ENCODE peak calls at places on chromosomes 7 and 10, in seven cellular contexts. P, M, C, T, V, G and X are unnamed samples.

GRCh38 chr10:90817173-90817889 is 40.5 kb downstream of the HTR7 start:
- ATAC-seq in C (no peak), P (no peak), G (no peak), T (no peak), V (no peak), M (no peak), X (no peak)

GRCh38 chr10:117496031-117496430 is 46.5 kb upstream of the EMX2 start:
- ATAC-seq in M (no peak), C (no peak), P (no peak), V (no peak), G (no peak), T (no peak), X (no peak)

GRCh38 chr7:121810831-121811494 is 62.0 kb upstream of the PTPRZ1 start:
- ATAC-seq in G (no peak), P (no peak), C (no peak), M (no peak), V (no peak), T (no peak), X (no peak)

GRCh38 chr10:20856484-20856883 is 40.6 kb downstream of the NEBL start:
- ATAC-seq in M (no peak), C (no peak), V (no peak), T (no peak), P (no peak), G (no peak), X (no peak)

GRCh38 chr10:70613941-70614340 is 11.4 kb upstream of the PRF1 start:
- ATAC-seq in V (peak; percentile 31), M (no peak), T (no peak), G (no peak), P (no peak), C (no peak), X (no peak)

GRCh38 chr7:620052-620451 is 100.4 kb upstream of the PDGFA start:
- ATAC-seq in P (peak; percentile 54), M (no peak), C (no peak), G (no peak), V (no peak), T (peak; percentile 67), X (no peak)

GRCh38 chr7:100952641-100953040 is 3.3 kb downstream of the MUC3A start:
- ATAC-seq in C (no peak), T (no peak), V (no peak), G (no peak), M (no peak), P (no peak), X (no peak)

GRCh38 chr7:2505401-2505800 is 14.2 kb upstream of the LFNG start:
- ATAC-seq in P (no peak), V (no peak), G (no peak), T (no peak), M (no peak), C (no peak), X (no peak)

GRCh38 chr7:117145952-117146475 is 176.8 kb downstream of the WNT2 start:
- ATAC-seq in P (peak; percentile 51), G (no peak), M (peak; percentile 34), V (no peak), T (peak; percentile 45), C (no peak), X (no peak)

GRCh38 chr7:94949532-94949931 is 42.1 kb downstream of the PPP1R9A start:
- ATAC-seq in C (no peak), M (peak; percentile 34), G (no peak), T (no peak), P (no peak), V (no peak), X (no peak)

GRCh38 chr10:116287906-116288501 is 15.0 kb upstream of the GFRA1 start:
- ATAC-seq in G (peak; percentile 54), C (peak; percentile 75), P (no peak), T (peak; percentile 67), V (peak; percentile 62), M (peak; percentile 54), X (no peak)

GRCh38 chr7:7548407-7548806 is 12.7 kb upstream of the COL28A1 start:
- ATAC-seq in T (no peak), M (no peak), P (no peak), G (no peak), V (no peak), C (no peak), X (no peak)

GRCh38 chr10:75929630-75930161 is 498.3 kb downstream of the LRMDA start:
- ATAC-seq in C (no peak), G (no peak), T (no peak), V (no peak), P (no peak), M (no peak), X (no peak)

GRCh38 chr10:110865804-110866482 is 5.8 kb upstream of the PDCD4 start:
- ATAC-seq in M (peak; percentile 51), V (peak; percentile 36), C (peak; percentile 68), T (peak; percentile 4), P (no peak), G (peak; percentile 33), X (no peak)

GRCh38 chr7:583410-584121 is 63.9 kb upstream of the PDGFA start:
- ATAC-seq in C (no peak), V (no peak), T (no peak), M (no peak), P (no peak), G (no peak), X (no peak)

GRCh38 chr7:148738737-148739535 is 40.2 kb downstream of the CUL1 start:
- ATAC-seq in P (peak; percentile 70), T (no peak), V (no peak), M (peak; percentile 34), C (no peak), G (no peak), X (no peak)

GRCh38 chr7:148735141-148735540 is 36.4 kb downstream of the CUL1 start:
- ATAC-seq in G (no peak), V (no peak), P (no peak), T (no peak), M (no peak), C (no peak), X (no peak)

GRCh38 chr7:148732862-148733261 is 34.2 kb downstream of the CUL1 start:
- ATAC-seq in G (no peak), M (no peak), C (no peak), V (no peak), T (no peak), P (peak; percentile 65), X (no peak)

GRCh38 chr7:148733496-148733895 is 34.8 kb downstream of the CUL1 start:
- ATAC-seq in M (no peak), P (no peak), C (no peak), V (no peak), G (no peak), T (no peak), X (no peak)

GRCh38 chr7:148735967-148736366 is 37.3 kb downstream of the CUL1 start:
- ATAC-seq in G (no peak), P (no peak), C (no peak), T (no peak), V (no peak), M (no peak), X (no peak)
- H3K4me1 ChIP-seq in G (no peaks in the 10 kb centered on the region), P (peaks cover 9% of the 10 kb centered on the region), C (no peaks in the 10 kb centered on the region), T (no peaks in the 10 kb centered on the region), V (no peaks in the 10 kb centered on the region), M (no peaks in the 10 kb centered on the region), X (no peaks in the 10 kb centered on the region)

GRCh38 chr10:120455606-120456005 is 1.4 kb upstream of the PLPP4 start:
- ATAC-seq in P (no peak), C (no peak), M (no peak), G (no peak), T (no peak), V (no peak), X (no peak)

GRCh38 chr10:120457431-120458172 is 575 bp downstream of the PLPP4 start:
- ATAC-seq in M (no peak), C (no peak), T (no peak), G (no peak), P (no peak), V (no peak), X (no peak)

GRCh38 chr10:120456143-120456625 is 843 bp upstream of the PLPP4 start:
- ATAC-seq in G (peak; percentile 29), P (no peak), V (no peak), T (no peak), C (no peak), M (no peak), X (no peak)

GRCh38 chr10:120458432-120458831 is 1.4 kb downstream of the PLPP4 start:
- ATAC-seq in C (no peak), T (no peak), P (no peak), V (no peak), M (no peak), G (no peak), X (no peak)

GRCh38 chr10:120456626-120457430 is at the start of gene PLPP4:
- ATAC-seq in P (peak; percentile 48), V (peak; percentile 67), T (peak; percentile 74), C (no peak), M (peak; percentile 40), G (peak; percentile 81), X (peak; percentile 42)
- TF ChIP-seq POLR2A in P (no peak), V (no peak), T (no peak), C (no peak), M (no peak), G (no peak), X (no peak)

DNA sequence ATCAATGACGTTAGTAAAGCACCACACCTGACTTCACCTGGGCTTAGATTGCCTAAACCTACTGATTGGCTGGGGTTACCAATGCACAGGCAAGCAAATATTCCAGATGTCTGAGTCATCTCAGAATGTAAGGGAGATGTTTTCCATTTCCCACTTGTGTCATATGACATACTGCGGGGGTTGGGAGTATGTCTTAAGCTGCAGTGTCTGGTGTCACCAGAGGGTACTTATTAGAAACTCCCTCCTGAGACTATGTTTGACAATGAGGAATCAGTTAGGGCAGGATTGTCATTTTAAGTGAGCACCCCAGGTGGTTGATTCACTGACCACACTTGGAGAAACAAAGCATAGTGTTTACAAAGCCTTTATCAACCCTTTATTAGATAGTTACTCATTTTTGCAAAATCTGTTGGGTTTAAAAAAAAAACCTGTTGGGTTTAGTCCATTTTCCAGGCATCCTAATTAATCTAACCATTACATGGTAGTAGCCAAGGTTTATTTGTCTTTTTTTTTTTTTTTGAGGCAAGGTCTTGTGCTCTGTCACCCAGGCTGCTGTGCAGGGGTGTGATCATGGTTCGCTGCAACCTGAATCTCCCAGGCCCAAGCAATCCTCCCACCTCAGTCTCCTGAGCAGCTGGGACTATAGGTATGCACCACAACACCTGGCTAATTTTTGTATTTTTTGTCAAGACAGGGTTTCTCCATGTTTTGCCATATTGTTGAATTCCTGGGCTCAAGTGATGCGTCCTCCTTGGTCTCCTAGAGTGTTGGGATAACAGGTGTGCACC is 72.5 kb downstream of the CDK6 start:
- ATAC-seq in M (peak; percentile 79), P (peak; percentile 91), C (peak; percentile 86), T (no peak), G (peak; percentile 56), V (peak; percentile 56), X (no peak)
- H3K27ac ChIP-seq in M (peak overlapping the region; percentile 84), P (no peak overlapping the region), C (peak overlapping the region; percentile 29), T (no peak overlapping the region), G (no peak overlapping the region), V (no peak overlapping the region), X (peak overlapping the region; percentile 46)

DNA sequence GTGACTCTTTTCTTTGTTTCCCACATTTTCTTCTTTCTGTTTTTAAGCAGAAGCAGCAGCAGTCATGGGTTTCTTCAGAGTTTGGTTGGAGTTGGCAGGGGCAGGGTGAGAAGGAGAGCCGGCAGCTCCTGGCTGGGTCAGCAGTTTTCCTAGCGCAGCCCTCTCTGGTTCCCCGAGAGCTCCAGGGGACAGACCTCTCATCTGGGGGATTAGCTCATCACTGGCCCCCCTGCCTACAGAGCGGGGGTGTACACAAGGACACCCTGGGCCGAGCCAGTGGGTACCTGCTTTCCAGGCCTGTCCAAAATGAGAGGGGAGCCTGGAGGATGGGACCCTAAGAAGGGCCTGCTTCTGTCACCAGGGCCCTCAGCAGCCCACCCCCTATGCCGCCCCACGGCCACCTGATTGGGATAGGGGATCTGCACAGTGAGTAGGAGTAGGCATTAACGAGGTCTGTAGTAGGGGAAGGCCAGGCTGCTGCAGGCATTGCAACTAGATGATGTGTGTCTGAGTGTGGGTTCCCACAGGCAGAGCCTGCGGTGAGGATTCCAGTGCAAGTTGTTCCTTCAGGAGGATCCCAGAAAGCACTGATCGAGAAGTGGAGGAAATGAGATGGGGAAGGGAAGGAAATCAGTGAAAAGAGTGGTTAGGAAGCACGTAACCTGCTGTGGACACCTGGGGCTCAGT is 122.9 kb upstream of the PPIF start:
- ATAC-seq in V (no peak), C (no peak), G (no peak), P (no peak), T (no peak), M (no peak), X (no peak)
- H3K4me1 ChIP-seq in V (peaks cover 1% of the 10 kb centered on the region), C (no peaks in the 10 kb centered on the region), G (peaks cover 8% of the 10 kb centered on the region), P (no peaks in the 10 kb centered on the region), T (peaks cover 67% of the 10 kb centered on the region), M (no peaks in the 10 kb centered on the region), X (peaks cover 8% of the 10 kb centered on the region)